ENCODE peak calls at places on chromosomes 3 and 15, in five cellular contexts. P, M, Q, K and F are unnamed samples.
A peak's percentile ranks its signal among the peaks of the same experiment; 100 is the strongest.

GRCh38 chr15:39631357-39631756 is 50.5 kb downstream of the THBS1 start:
- DNase-seq in P (no peak), K (no peak), Q (no peak), M (no peak), F (no peak)

GRCh38 chr3:183295211-183295610 is 42.2 kb downstream of the B3GNT5 start:
- DNase-seq in K (no peak), Q (peak; percentile 83), P (peak; percentile 95), M (no peak), F (peak; percentile 68)

GRCh38 chr15:39976291-39977274 is 42.7 kb downstream of the EIF2AK4 start:
- DNase-seq in P (peak; percentile 40), K (no peak), Q (peak; percentile 65), M (peak; percentile 67), F (no peak)

GRCh38 chr15:85831415-85832113 is 36.8 kb upstream of the KLHL25 start:
- DNase-seq in P (peak; percentile 65), M (peak; percentile 66), K (no peak), Q (peak; percentile 57), F (no peak)

GRCh38 chr15:64893481-64894394 is 18.0 kb upstream of the ANKDD1A start:
- DNase-seq in M (peak; percentile 97), P (peak; percentile 89), K (peak; percentile 39), Q (peak; percentile 95), F (peak; percentile 95)

GRCh38 chr3:100781311-100781710 is 72.0 kb downstream of the TFG start:
- DNase-seq in Q (peak; percentile 52), P (no peak), M (no peak), K (no peak), F (no peak)

GRCh38 chr3:147669076-147669475 is 259.9 kb downstream of the ZIC1 start:
- DNase-seq in Q (peak; percentile 2), K (no peak), M (no peak), P (no peak), F (no peak)

GRCh38 chr15:71448688-71449114 is 333.4 kb downstream of the THSD4 start:
- DNase-seq in M (peak; percentile 62), K (no peak), P (peak; percentile 86), Q (peak; percentile 58), F (no peak)

GRCh38 chr3:64908292-64908691 is 220.5 kb upstream of the ADAMTS9 start:
- DNase-seq in K (no peak), M (peak; percentile 73), P (peak; percentile 32), Q (no peak), F (no peak)

GRCh38 chr3:125437631-125438435 is 62.7 kb upstream of the ZNF148 start:
- DNase-seq in Q (peak; percentile 40), P (peak; percentile 71), M (peak; percentile 44), K (no peak), F (peak; percentile 53)

GRCh38 chr15:51267047-51267713 is 71.2 kb downstream of the CYP19A1 start:
- DNase-seq in P (no peak), Q (no peak), M (no peak), K (no peak), F (no peak)

GRCh38 chr3:132730891-132731580 is 8.8 kb upstream of the NPHP3 start:
- DNase-seq in M (peak; percentile 21), K (no peak), P (peak; percentile 71), Q (peak; percentile 67), F (no peak)

GRCh38 chr3:32176989-32177701 is 61.3 kb upstream of the CMTM8 start:
- DNase-seq in Q (peak; percentile 30), M (peak; percentile 56), K (no peak), P (peak; percentile 60), F (no peak)

GRCh38 chr15:101773496-101774100 is 29.7 kb upstream of the OR4F6 start:
- DNase-seq in P (no peak), K (no peak), M (no peak), Q (no peak), F (no peak)

GRCh38 chr3:110664148-110664547 is 407.5 kb upstream of the NECTIN3 start:
- DNase-seq in M (no peak), P (peak; percentile 60), K (no peak), Q (peak; percentile 37), F (no peak)

GRCh38 chr3:82641701-82642100 is 880.3 kb upstream of the GBE1 start:
- DNase-seq in P (no peak), M (no peak), Q (no peak), K (no peak), F (no peak)

GRCh38 chr3:82640254-82640653 is 878.8 kb upstream of the GBE1 start:
- DNase-seq in Q (no peak), M (no peak), P (no peak), K (no peak), F (no peak)

DNA sequence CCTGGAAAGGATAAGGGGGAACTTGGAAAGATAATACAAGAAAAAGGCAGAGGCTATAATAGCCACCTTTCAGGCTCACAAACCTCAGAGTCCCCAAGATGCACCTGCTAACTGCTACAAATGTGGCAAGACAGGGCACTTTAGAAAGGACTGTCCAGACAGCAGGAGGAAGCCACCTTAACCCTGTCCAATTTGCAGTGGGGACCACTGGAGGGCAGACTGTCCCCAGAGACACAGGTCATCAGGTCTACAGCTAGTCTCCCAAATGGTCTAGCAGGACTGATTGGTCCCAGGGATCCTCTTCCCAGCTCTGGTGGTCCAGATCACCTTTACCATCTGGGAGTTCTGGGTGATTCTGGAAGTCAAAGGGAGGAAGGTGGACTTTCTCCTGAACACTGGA is 882.5 kb upstream of the GBE1 start:
- DNase-seq in P (no peak), Q (no peak), K (no peak), M (no peak), F (no peak)
- TF ChIP-seq CTCF in P (no peak), Q (no peak), K (no peak), M (no peak), F (no peak)

GRCh38 chr3:1439395-1439794 is 346.6 kb downstream of the CNTN6 start:
- DNase-seq in P (no peak), Q (no peak), M (no peak), K (no peak), F (no peak)
- TF ChIP-seq CTCF in P (no peak), Q (no peak), M (no peak), K (no peak), F (no peak)

DNA sequence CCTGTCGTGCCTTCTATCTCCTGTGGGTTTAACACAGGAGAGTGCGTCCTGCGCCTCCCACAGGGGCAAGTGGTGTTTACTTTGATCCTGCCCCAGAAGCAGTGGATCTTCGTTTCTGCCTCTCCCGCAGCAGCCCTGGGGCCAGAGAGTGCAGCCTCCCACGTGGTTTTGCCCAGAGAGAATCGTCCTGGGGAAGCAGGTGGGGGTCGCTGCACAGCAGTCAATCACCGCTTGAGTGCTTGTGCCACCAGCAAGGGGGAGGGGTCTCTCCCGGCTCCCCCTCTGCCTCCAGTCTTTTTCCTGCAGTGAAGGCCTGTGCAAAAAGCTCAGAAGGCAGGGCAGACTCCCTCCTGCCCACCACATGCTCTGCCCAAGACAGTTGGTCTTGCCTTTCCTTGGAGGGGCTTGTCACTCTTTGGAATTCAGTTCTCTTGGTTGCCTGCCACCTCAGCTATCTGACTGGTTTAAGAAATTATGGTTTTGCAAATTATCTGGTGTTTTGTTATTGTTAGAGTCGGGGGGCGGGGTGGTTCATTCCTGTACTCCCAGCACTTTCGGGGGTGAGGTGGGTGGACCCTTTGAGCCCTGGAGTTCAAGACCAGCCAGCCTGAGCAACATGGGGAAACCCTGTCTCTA is 26.9 kb downstream of the STOML1 start:
- DNase-seq in P (no peak), Q (no peak), K (no peak), M (no peak), F (no peak)
- TF ChIP-seq CTCF in P (no peak), Q (no peak), K (no peak), M (no peak), F (peak; percentile 66)

GRCh38 chr3:129919806-129920205 is 26.3 kb upstream of the TMCC1 start:
- DNase-seq in Q (no peak), K (no peak), P (no peak), M (no peak), F (no peak)
- TF ChIP-seq CTCF in Q (no peak), K (no peak), P (no peak), M (no peak), F (no peak)

GRCh38 chr15:88003928-88004327 is 252.6 kb downstream of the NTRK3 start:
- DNase-seq in M (no peak), Q (no peak), P (no peak), K (no peak), F (no peak)
- TF ChIP-seq CTCF in M (no peak), Q (no peak), P (no peak), K (no peak), F (no peak)